ENCODE peak calls at places on chromosome 9, in seven cellular contexts. W, I, E, O, S, V and P are unnamed samples. For H3K4me1 and H3K27me3, the result is how much of the 10 kb centered on the place peaks cover.

GRCh38 chr9:114551750-114552685 is 35.6 kb upstream of the ATP6V1G1 start:
- DNase-seq in W (peak), I (no peak), E (no peak), O (no peak), S (peak), V (no peak), P (no peak)

GRCh38 chr9:29150606-29151005 is 1577.3 kb upstream of the C9orf72 start:
- DNase-seq in W (no peak), I (no peak), E (no peak), O (no peak), S (no peak), V (no peak), P (no peak)

GRCh38 chr9:127927457-127928231 is 2.9 kb downstream of the PIP5KL1 start:
- DNase-seq in W (peak), I (no peak), E (peak), O (no peak), S (peak), V (no peak), P (peak)

GRCh38 chr9:109887079-109887478 is 107.1 kb downstream of the PALM2AKAP2 start:
- DNase-seq in W (no peak), I (no peak), E (no peak), O (peak), S (no peak), V (no peak), P (no peak)

GRCh38 chr9:118882674-118883073 is 486.6 kb downstream of the BRINP1 start:
- DNase-seq in W (no peak), I (no peak), E (no peak), O (no peak), S (no peak), V (no peak), P (no peak)

GRCh38 chr9:107284636-107285035 is 1.6 kb downstream of the RAD23B start:
- DNase-seq in W (no peak), I (no peak), E (no peak), O (no peak), S (no peak), V (no peak), P (peak)

GRCh38 chr9:123361086-123361730 is 5.2 kb downstream of the CRB2 start:
- DNase-seq in W (peak), I (no peak), E (no peak), O (no peak), S (peak), V (no peak), P (no peak)

GRCh38 chr9:134057311-134057665 is 10.5 kb downstream of the BRD3 start:
- DNase-seq in W (no peak), I (peak), E (no peak), O (peak), S (peak), V (no peak), P (no peak)

GRCh38 chr9:129328357-129329103 is 150.5 kb upstream of the IER5L start:
- DNase-seq in W (no peak), I (no peak), E (no peak), O (no peak), S (no peak), V (no peak), P (no peak)

GRCh38 chr9:34961574-34962480 is 3.7 kb downstream of the PHF24 start:
- DNase-seq in W (no peak), I (no peak), E (no peak), O (no peak), S (no peak), V (no peak), P (no peak)

GRCh38 chr9:130265431-130266235 is at the start of gene HMCN2:
- DNase-seq in W (peak), I (peak), E (no peak), O (peak), S (no peak), V (no peak), P (no peak)

GRCh38 chr9:93011114-93011513 is 47.4 kb upstream of the SUSD3 start:
- DNase-seq in W (no peak), I (peak), E (no peak), O (no peak), S (no peak), V (no peak), P (no peak)

GRCh38 chr9:124079176-124079925 is 67.8 kb downstream of the LHX2 start:
- DNase-seq in W (no peak), I (peak), E (no peak), O (no peak), S (no peak), V (no peak), P (no peak)

GRCh38 chr9:87581949-87582637 is 84.4 kb downstream of the DAPK1 start:
- DNase-seq in W (no peak), I (no peak), E (no peak), O (no peak), S (no peak), V (no peak), P (no peak)

GRCh38 chr9:129596541-129597328 is 24.2 kb downstream of the C9orf50 start:
- DNase-seq in W (peak), I (peak), E (no peak), O (peak), S (peak), V (no peak), P (no peak)

GRCh38 chr9:122318284-122318683 is 52.5 kb upstream of the PTGS1 start:
- DNase-seq in W (no peak), I (no peak), E (no peak), O (no peak), S (no peak), V (no peak), P (no peak)

GRCh38 chr9:121393318-121393717 is 23.3 kb upstream of the STOM start:
- DNase-seq in W (no peak), I (no peak), E (no peak), O (no peak), S (no peak), V (no peak), P (no peak)

GRCh38 chr9:110076894-110077725 is 130.8 kb downstream of the C9orf152 start:
- DNase-seq in W (no peak), I (no peak), E (no peak), O (no peak), S (no peak), V (no peak), P (no peak)

GRCh38 chr9:109063765-109064164 is 50.5 kb upstream of the CTNNAL1 start:
- DNase-seq in W (no peak), I (no peak), E (no peak), O (no peak), S (no peak), V (no peak), P (no peak)

GRCh38 chr9:95506692-95507455 is 9.9 kb downstream of the PTCH1 start:
- DNase-seq in W (peak), I (peak), E (peak), O (peak), S (peak), V (peak), P (no peak)

GRCh38 chr9:35907732-35908483 is 1.4 kb upstream of the SPAAR start:
- DNase-seq in W (peak), I (peak), E (no peak), O (peak), S (peak), V (no peak), P (no peak)

GRCh38 chr9:136086213-136086881 is 8.7 kb downstream of the NACC2 start:
- DNase-seq in W (peak), I (peak), E (no peak), O (peak), S (no peak), V (peak), P (no peak)
- H3K4me1 ChIP-seq in W (half or more), I (half or more), E (under half), O (half or more), S (under half), V (under half), P (under half)

DNA sequence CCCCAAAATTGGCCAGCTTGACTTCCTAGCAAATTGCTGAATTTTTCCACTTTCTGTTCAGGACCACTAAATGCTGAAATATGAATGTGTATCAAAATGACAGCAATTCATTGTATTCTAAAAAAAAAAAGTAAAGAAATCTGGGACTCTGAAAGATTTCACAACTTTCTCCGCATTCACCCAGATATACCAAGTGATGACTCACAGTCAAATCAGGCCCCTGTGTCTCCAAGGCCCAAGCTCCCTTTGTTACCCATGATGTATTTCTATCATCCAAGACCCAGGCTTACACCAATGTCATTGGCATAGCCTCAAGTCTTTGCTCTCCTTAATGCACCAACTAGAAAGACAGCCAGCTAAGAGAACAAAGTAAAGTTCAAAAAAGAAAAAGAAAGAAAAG is 493.9 kb downstream of the NTRK2 start:
- DNase-seq in W (no peak), I (no peak), E (no peak), O (no peak), S (no peak), V (no peak), P (no peak)
- H3K27ac ChIP-seq in W (no peak), I (no peak), E (no peak), O (no peak), S (no peak), V (no peak), P (no peak)

DNA sequence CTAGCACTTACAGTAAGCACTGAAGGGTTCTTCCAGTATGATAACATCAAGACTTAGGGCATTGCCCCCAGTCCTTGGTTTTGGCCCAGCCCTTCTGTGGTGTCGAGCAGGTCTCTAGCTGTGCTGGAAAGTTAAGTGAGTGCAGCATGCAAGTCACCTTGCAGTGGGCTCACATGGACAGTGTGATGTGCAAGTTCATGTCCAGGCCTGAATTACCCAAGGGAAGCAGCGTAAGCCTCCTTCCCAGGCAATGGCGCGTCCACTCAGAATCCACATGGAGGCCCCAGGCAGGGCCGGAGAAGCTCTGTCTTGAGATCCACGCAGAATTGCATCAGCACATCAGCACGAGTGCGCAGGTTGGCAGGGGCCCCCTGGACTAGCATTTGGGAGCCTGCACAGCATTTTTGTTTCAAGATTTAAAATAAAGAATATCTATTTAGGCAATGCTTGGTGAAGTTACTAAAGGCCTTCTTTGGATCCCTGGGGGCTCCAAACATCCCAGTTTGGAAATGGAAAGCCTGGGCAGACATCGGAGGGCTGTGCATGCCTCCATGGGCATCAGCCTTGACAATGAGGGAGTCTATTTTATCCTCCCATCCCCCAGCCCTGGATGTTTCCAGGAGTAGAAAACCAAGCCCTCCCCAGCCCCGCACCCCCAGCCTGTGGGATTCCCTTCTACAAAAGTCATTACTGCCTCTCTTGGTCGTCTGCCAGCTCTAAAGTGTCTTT is 108.3 kb upstream of the ALDH1B1 start:
- DNase-seq in W (no peak), I (no peak), E (no peak), O (no peak), S (no peak), V (no peak), P (no peak)
- H3K27me3 ChIP-seq in W (under half), I (under half), E (under half), O (under half), S (under half), V (under half), P (under half)

GRCh38 chr9:38022203-38022602 is 46.8 kb downstream of the SHB start:
- DNase-seq in W (no peak), I (no peak), E (no peak), O (no peak), S (no peak), V (no peak), P (no peak)
- H3K4me1 ChIP-seq in W (under half), I (half or more), E (under half), O (half or more), S (half or more), V (half or more), P (under half)

GRCh38 chr9:112174223-112174964 is 703 bp downstream of the SUSD1 start:
- DNase-seq in W (peak), I (peak), E (peak), O (peak), S (peak), V (peak), P (peak)

GRCh38 chr9:112175796-112176315 is 759 bp upstream of the SUSD1 start:
- DNase-seq in W (no peak), I (no peak), E (no peak), O (no peak), S (no peak), V (no peak), P (peak)

GRCh38 chr9:112173489-112174222 is 1.4 kb downstream of the SUSD1 start:
- DNase-seq in W (no peak), I (no peak), E (no peak), O (no peak), S (peak), V (no peak), P (no peak)

GRCh38 chr9:112176410-112177010 is 1.4 kb upstream of the SUSD1 start:
- DNase-seq in W (no peak), I (no peak), E (peak), O (no peak), S (peak), V (no peak), P (peak)

GRCh38 chr9:112174965-112175795 is at the start of gene SUSD1:
- DNase-seq in W (peak), I (peak), E (peak), O (peak), S (peak), V (peak), P (peak)
- H3K27ac ChIP-seq in W (peak), I (no peak), E (peak), O (peak), S (peak), V (peak), P (peak)

DNA sequence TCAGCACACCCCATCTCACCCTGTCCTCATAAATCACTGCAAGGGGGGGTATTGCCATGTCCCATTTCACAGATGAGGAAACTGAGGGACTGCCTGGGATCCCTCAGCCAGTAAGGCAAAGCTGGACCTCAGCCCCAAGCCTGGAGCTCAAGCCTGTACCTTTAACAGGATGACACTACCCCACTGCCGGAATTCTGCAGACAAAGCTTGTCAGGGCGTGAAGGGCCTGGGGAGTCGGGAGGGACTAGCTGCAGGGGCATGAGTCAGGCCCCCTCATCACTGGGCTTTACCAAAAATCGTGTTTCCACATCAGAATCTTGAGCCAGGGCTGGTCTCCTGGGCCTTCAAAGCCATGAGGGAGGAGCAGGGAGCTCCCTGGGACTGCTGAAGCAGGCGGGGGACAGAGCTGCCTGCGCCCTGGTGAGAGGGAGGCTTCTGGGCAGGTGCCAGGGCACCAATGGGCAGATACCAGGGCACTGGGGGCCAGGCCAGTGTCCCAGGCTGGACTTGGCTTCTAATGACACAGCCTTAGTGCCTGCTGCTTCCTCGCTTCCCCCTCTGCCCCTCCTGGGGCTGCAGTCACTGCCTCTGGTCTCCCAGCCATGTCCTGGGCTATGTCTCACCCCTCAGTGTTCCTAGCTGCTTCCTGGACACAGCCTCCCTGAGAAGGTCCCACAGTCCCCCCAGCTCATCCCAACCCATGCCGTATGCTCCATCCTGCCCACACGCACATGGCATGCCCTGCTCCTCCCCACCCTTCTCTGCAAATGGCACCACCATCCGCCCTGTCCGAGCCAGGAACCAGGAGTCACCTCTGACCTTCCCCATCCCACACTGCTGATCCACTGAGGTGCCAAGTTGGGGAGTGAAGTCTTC is 80.7 kb downstream of the LMX1B start:
- DNase-seq in W (no peak), I (no peak), E (no peak), O (no peak), S (no peak), V (no peak), P (no peak)
- H3K27me3 ChIP-seq in W (half or more), I (under half), E (under half), O (half or more), S (half or more), V (under half), P (under half)

DNA sequence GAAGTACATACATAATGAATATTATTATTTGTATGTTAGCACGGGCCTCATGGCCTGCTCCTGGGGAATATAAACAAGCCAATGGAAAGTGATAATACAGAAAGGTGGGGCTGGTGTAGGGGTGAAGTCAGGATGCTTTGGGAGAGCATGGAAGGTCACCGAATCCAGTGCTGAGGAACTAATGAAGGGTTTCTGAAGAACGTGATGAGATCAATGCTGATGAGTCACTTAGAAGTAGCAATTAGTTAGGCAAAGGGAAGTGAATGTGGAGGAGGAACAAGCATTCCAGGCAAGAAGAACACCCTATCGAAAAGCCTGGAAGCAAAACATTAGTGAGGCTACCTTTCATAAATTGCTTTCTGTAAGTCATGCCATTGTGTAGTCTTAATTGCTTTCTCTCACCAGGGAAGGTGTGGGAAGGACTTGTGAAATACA is 2.1 kb downstream of the ANXA1 start:
- DNase-seq in W (peak), I (no peak), E (no peak), O (no peak), S (no peak), V (no peak), P (no peak)
- H3K4me1 ChIP-seq in W (under half), I (under half), E (half or more), O (half or more), S (under half), V (under half), P (under half)